ENCODE peak calls at places on chromosomes 11 and 22, in four cellular contexts. K is foreskin fibroblast, G is kidney, R is GM12864. P is an unnamed sample.

GRCh38 chr11:79400717-79401330 is 40.0 kb downstream of the TENM4 start:
- DNase-seq in K (peak), R (no peak), G (peak), P (no peak)

GRCh38 chr11:44852159-44852707 is 98.5 kb downstream of the TP53I11 start:
- DNase-seq in G (no peak), R (no peak), K (peak), P (no peak)

GRCh38 chr22:48084041-48084748 is 1321.7 kb downstream of the TBC1D22A start:
- DNase-seq in R (peak), K (no peak), G (no peak), P (no peak)

GRCh38 chr11:2178906-2179494 is 7.4 kb upstream of the TH start:
- DNase-seq in K (peak), G (no peak), R (no peak), P (no peak)

GRCh38 chr11:64202992-64203391 is 3.5 kb upstream of the FERMT3 start:
- DNase-seq in R (no peak), K (no peak), G (no peak), P (no peak)

GRCh38 chr11:120883404-120884135 is 140.3 kb upstream of the TBCEL start:
- DNase-seq in G (peak), K (peak), R (no peak), P (no peak)

GRCh38 chr11:115911656-115912055 is 407.4 kb upstream of the CADM1 start:
- DNase-seq in R (no peak), G (no peak), K (no peak), P (no peak)

GRCh38 chr22:23152238-23153114 is 7.2 kb downstream of the RAB36 start:
- DNase-seq in G (peak), R (no peak), K (no peak), P (no peak)

GRCh38 chr11:59011672-59012071 is 72.4 kb downstream of the GLYATL1 start:
- DNase-seq in R (no peak), K (no peak), G (no peak), P (no peak)

GRCh38 chr11:47399860-47400812 is 8.3 kb upstream of the SLC39A13 start:
- DNase-seq in R (no peak), G (peak), K (no peak), P (no peak)

DNA sequence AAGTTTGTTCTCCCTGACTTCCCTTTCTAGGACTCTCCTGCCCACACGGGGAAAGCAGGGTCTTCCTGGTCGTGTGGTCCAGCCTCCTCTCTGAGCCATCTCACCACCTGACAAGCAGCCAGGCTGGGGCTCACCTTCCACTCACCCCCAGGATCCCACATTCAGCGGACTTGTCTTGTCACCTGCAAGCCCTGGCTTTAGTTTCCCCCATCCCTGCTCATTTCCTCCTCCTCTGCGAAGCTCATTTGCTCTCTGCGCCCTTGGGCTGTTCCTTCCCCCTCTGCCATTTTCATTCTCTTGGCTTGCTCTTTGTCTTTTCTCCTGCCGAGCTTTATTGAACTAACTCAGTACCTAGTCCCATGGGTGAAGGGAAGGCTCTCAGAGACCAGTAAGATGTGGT is 1.9 kb downstream of the ST14 start:
- DNase-seq in R (no peak), K (no peak), G (no peak), P (no peak)
- H3K4me3 ChIP-seq in R (no peak), K (no peak), G (peak), P (peak)

DNA sequence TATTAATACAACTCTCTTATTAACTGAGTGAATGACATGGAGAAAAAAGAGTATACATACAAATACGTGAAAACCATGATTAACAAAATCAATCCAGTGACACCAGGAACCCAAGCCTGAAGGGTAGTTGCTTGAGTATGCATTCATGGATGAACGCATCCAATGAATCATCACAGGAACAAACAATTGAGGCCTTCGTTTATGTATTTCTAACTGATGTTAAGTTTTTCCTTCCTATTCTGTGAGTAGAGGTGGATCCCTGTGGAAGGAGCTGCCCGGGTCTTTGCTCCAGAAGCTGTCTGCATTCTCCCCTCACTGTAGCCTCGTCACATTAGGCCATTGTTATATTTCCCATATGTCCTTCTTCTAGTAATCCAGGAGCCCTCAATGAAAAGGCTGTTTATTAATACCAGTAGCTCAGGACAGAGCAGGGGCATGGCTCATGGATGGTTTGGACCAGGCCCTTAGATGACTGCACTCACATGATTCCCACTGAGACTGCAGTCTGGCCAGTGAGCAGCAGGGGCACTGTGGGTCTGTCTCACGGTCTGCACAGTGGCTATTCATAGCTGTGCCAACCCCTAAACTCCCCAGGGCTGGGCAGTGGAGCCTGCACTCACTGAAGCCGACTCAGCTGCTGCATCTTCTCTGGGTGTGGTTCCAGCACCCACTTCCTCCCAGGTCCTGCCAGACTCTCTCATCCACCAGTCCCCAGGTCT is 128.1 kb upstream of the TOP3B start:
- DNase-seq in R (peak), K (peak), G (peak), P (no peak)
- H3K4me3 ChIP-seq in R (no peak), K (no peak), G (no peak), P (no peak)

DNA sequence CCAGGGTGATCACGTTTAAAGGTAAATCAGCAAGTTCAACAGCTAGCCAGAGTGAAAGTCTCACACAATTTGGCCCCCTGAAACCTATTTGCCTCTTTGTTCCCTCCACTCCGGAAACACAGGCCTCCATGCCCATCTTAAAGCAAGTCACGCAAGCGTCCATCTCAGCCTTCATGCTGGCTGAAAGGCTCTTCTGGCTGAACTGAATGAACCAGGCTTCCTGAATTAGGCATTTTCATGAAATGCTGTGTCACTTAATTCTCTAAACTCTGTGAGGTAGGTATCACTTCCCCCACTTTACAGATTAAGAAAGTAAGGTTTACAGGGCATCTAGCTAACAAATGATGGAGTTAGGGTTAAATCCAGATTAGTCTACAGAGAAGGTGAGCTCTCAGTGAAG is 1.4 kb downstream of the SLC25A17 start:
- DNase-seq in K (no peak), G (no peak), R (peak), P (no peak)
- H3K4me3 ChIP-seq in K (peak), G (no peak), R (peak), P (peak)

DNA sequence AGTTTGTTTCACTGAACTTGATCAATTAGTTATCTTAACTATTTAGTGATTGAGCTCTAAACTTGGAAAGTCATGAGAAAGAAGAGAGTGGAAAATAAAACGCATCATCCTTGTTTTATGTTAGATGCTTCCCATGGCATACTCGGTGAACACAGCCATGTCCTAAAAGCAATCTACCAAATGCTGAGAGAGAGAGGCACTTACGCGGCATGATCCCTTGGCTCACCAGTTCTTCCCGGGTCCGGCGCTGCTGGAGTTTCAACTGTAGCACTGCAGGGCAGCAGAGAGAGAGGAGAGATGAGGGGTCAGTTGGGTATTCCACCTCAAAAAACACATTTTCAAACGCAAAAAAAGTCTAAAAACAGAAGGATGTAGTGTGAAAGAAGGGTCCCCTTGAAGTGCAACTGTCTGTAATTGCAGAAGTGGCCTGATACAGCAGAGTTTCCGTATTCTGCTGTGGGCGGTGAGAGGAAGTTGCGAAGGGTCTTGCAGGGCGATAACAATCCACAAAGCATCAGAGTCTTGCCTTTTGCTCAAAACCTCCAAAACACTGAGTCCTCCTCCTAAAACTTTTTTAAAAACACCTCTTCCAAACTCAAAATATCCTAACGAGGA is 92.7 kb downstream of the SGSM3 start:
- DNase-seq in G (no peak), R (peak), K (no peak), P (no peak)
- H3K4me3 ChIP-seq in G (peak), R (peak), K (no peak), P (peak)

GRCh38 chr11:128482092-128482491 is 105.3 kb downstream of the ETS1 start:
- DNase-seq in G (no peak), K (no peak), R (no peak), P (no peak)
- H3K4me3 ChIP-seq in G (no peak), K (no peak), R (peak), P (no peak)

GRCh38 chr22:45975266-45976161 is 1.4 kb downstream of the WNT7B start:
- DNase-seq in R (no peak), G (no peak), K (no peak), P (peak)
- H3K4me3 ChIP-seq in R (no peak), G (no peak), K (no peak), P (peak)